ENCODE peak calls at places on chromosome X, in five cellular contexts. V, A, N, R and B are unnamed samples.

GRCh38 chrX:136464589-136464988 is 23.2 kb upstream of the BRS3 start:
- DNase-seq in V (no peak), A (no peak), N (no peak), R (no peak), B (no peak)

GRCh38 chrX:137033774-137034507 is at the start of gene GPR101:
- DNase-seq in V (no peak), A (no peak), N (no peak), R (no peak), B (no peak)

GRCh38 chrX:123755107-123755506 is 22.3 kb upstream of the THOC2 start:
- DNase-seq in V (no peak), A (no peak), N (no peak), R (no peak), B (no peak)

GRCh38 chrX:40945366-40945713 is 139.9 kb upstream of the USP9X start:
- DNase-seq in V (peak; percentile 40), A (no peak), N (no peak), R (no peak), B (peak; percentile 21)

GRCh38 chrX:46341767-46342322 is 203.4 kb downstream of the ZNF674 start:
- DNase-seq in V (no peak), A (no peak), N (no peak), R (no peak), B (no peak)

GRCh38 chrX:7223271-7223670 is 75.3 kb upstream of the PUDP start:
- DNase-seq in V (no peak), A (no peak), N (no peak), R (no peak), B (no peak)

GRCh38 chrX:38458071-38458470 is 103.3 kb upstream of the TSPAN7 start:
- DNase-seq in V (no peak), A (no peak), N (no peak), R (no peak), B (no peak)

GRCh38 chrX:916235-916609 is 285.6 kb downstream of the SHOX start:
- DNase-seq in V (no peak), A (no peak), N (no peak), R (peak; percentile 42), B (no peak)

GRCh38 chrX:132219343-132219768 is at the start of gene RAP2C:
- DNase-seq in V (no peak), A (peak; percentile 77), N (peak; percentile 59), R (peak; percentile 52), B (peak; percentile 53)

GRCh38 chrX:88982933-88983332 is 235.9 kb downstream of the CPXCR1 start:
- DNase-seq in V (no peak), A (no peak), N (no peak), R (no peak), B (no peak)

GRCh38 chrX:35380808-35381700 is 417.1 kb upstream of the MAGEB16 start:
- DNase-seq in V (peak; percentile 23), A (peak; percentile 0), N (no peak), R (no peak), B (no peak)

GRCh38 chrX:46294234-46294633 is 251.0 kb downstream of the ZNF674 start:
- DNase-seq in V (no peak), A (no peak), N (no peak), R (no peak), B (no peak)

GRCh38 chrX:14779589-14779988 is 93.3 kb downstream of the FANCB start:
- DNase-seq in V (no peak), A (no peak), N (no peak), R (no peak), B (no peak)

GRCh38 chrX:356385-357034 is 30.2 kb downstream of the PPP2R3B start:
- DNase-seq in V (no peak), A (no peak), N (no peak), R (no peak), B (no peak)

GRCh38 chrX:19990225-19990518 is 689 bp downstream of the BCLAF3 start:
- DNase-seq in V (no peak), A (no peak), N (no peak), R (no peak), B (no peak)

GRCh38 chrX:74451450-74452198 is 30.3 kb downstream of the SLC16A2 start:
- DNase-seq in V (no peak), A (no peak), N (no peak), R (no peak), B (no peak)

GRCh38 chrX:85994787-85995186 is 52.6 kb downstream of the CHM start:
- DNase-seq in V (no peak), A (no peak), N (no peak), R (no peak), B (no peak)

GRCh38 chrX:98398542-98398941 is 1514.8 kb downstream of the RPA4 start:
- DNase-seq in V (no peak), A (no peak), N (no peak), R (no peak), B (no peak)

GRCh38 chrX:15761564-15762191 is 23.6 kb downstream of the CA5B start:
- DNase-seq in V (no peak), A (no peak), N (peak; percentile 44), R (no peak), B (no peak)

GRCh38 chrX:105608745-105609144 is 213.6 kb upstream of the NRK start:
- DNase-seq in V (no peak), A (no peak), N (no peak), R (no peak), B (no peak)

GRCh38 chrX:11724122-11725017 is 33.7 kb upstream of the MSL3 start:
- DNase-seq in V (no peak), A (peak; percentile 0), N (peak; percentile 33), R (no peak), B (peak; percentile 7)

GRCh38 chrX:104961926-104962325 is 258.6 kb downstream of the TEX13A start:
- DNase-seq in V (no peak), A (no peak), N (no peak), R (no peak), B (no peak)

DNA sequence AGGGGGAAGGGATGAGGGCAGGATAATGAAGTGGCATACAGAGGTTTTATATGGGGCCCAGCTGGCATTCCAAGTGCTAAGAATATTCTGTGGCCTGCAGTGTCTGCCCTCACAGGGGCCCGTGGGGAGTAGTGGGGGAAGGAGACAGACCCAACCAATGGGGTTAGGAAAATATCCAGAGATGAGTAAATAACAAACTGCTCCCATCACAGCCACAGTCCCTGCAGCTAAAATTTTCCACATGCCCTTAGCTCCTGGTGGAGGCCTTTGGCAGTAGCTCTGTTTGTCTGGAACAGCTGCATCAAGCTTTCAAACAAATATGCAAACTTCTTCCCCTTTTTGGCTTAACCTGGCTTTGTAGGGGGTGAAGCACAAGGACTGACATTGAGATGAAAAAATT is 3.1 kb downstream of the SRPX2 start:
- DNase-seq in V (no peak), A (no peak), N (no peak), R (no peak), B (no peak)
- TF ChIP-seq CTCF in V (no peak), A (no peak), N (no peak), R (no peak), B (no peak)

GRCh38 chrX:148856505-148856904 is 356.1 kb downstream of the AFF2 start:
- DNase-seq in V (no peak), A (no peak), N (no peak), R (no peak), B (no peak)
- H3K9ac ChIP-seq in V (no peak overlapping the region), A (no peak overlapping the region), N (no peak overlapping the region), R (no peak overlapping the region), B (no peak overlapping the region)

DNA sequence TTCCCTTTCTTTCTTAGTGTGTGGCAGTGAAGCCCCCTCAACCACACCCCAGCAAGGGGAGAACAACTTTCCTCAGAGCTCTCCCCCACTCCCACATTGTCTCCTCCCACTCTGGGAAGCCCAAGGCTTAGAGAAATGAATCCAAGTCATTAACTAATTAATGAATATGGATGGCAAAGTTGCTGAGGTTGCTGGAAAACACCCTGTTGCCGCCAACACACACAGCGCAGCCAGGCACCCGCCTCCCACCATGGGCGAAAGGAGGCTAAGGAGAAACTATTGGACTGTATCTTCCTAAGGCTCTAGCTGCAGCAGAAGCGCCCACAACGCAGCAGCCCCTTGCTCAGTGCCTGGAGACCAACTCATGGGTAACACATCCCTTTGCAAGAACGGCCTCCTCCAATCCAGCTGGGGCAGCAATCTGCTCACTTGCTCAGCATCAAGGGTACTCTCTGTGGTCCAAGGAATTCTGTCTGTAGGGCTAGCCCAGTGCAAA is 34.2 kb downstream of the TSC22D3 start:
- DNase-seq in V (no peak), A (no peak), N (no peak), R (no peak), B (no peak)
- TF ChIP-seq SP1 in V (no peak), A (no peak), N (no peak), R (no peak), B (no peak)

GRCh38 chrX:54980334-54980733 is 13.7 kb downstream of the PFKFB1 start:
- DNase-seq in V (no peak), A (no peak), N (no peak), R (no peak), B (no peak)

GRCh38 chrX:54979432-54979831 is 14.6 kb downstream of the PFKFB1 start:
- DNase-seq in V (no peak), A (no peak), N (no peak), R (no peak), B (no peak)

GRCh38 chrX:54977387-54977786 is 16.6 kb downstream of the PFKFB1 start:
- DNase-seq in V (no peak), A (no peak), N (no peak), R (no peak), B (no peak)

GRCh38 chrX:54978448-54978847 is 15.5 kb downstream of the PFKFB1 start:
- DNase-seq in V (no peak), A (peak; percentile 61), N (no peak), R (no peak), B (no peak)
- TF ChIP-seq CTCF in V (no peak), A (no peak), N (peak; percentile 5), R (no peak), B (peak; percentile 6)

GRCh38 chrX:115592997-115593734 is 32.2 kb downstream of the PLS3 start:
- DNase-seq in V (no peak), A (no peak), N (no peak), R (no peak), B (no peak)
- H3K9ac ChIP-seq in V (no peak overlapping the region), A (no peak overlapping the region), N (no peak overlapping the region), R (no peak overlapping the region), B (no peak overlapping the region)

DNA sequence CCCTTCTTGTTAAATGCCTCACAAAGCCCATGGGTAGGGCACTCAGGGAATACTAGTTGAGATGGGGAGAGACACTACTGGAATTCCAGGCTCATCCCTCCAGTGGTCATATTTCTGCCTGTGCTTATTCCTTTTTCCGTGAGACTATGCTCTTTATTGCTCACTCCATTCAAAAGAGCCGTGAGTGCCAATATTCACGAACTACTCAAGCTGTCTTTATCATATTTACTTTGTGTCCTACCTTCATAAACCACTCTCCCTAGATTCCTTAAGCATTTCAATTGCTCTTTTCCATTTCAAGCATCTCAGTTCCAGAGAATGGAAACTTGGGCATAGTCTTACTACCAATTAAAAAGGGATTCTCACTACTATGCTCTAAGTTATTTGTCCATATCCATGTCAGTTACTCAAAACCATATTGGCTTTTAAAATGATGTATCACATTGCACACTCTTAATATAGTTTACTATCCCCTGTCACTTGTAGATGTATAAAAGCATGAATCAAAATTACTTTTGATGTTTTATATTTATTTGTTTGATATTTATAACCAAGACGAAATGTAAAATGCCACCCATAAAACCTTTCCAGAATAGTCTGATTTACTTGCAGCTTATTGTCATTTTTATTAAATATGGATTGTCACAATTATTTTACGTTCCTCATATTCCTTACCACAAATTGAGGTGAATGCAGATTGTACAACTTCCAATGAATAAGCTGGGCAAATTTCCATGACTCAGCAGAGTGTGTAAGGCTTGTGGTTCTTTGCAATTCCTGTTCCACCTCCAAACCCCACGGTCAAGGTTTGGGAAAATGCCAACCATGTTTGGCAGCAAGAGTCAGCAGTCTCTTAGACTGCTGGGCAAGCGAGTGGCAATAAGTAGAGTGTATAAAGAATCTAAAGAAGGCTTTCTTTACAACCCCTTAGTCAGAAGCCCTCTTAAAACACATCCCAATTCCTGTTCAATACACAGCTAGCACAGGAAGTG is 24.4 kb downstream of the ENOX2 start:
- DNase-seq in V (no peak), A (no peak), N (no peak), R (no peak), B (peak; percentile 23)
- TF ChIP-seq SP1 in V (no peak), A (no peak), N (no peak), R (no peak), B (no peak)

GRCh38 chrX:17531500-17531899 is 156.5 kb downstream of the NHS start:
- DNase-seq in V (no peak), A (no peak), N (no peak), R (no peak), B (no peak)
- TF ChIP-seq CTCF in V (no peak), A (peak; percentile 5), N (no peak), R (peak; percentile 18), B (peak; percentile 12)